ENCODE peak calls at places on chromosome 21, in nine cellular contexts. C, X, M, U, Y, H, A, Q and V are unnamed samples.

GRCh38 chr21:45471229-45472052 is 66.5 kb downstream of the COL18A1 start:
- DNase-seq in C (no peak), X (no peak), M (peak; percentile 45), U (no peak), Y (peak; percentile 57), H (no peak), A (peak; percentile 44), Q (peak; percentile 74), V (no peak)

GRCh38 chr21:22516230-22516629 is 1518.0 kb downstream of the NCAM2 start:
- DNase-seq in C (no peak), X (no peak), M (no peak), U (no peak), Y (no peak), H (no peak), A (no peak), Q (no peak), V (no peak)

GRCh38 chr21:43909736-43910455 is 44.9 kb downstream of the AGPAT3 start:
- DNase-seq in C (peak; percentile 58), X (no peak), M (no peak), U (no peak), Y (no peak), H (no peak), A (no peak), Q (no peak), V (no peak)

GRCh38 chr21:27636671-27637070 is 669.8 kb upstream of the ADAMTS5 start:
- DNase-seq in C (no peak), X (no peak), M (no peak), U (no peak), Y (no peak), H (no peak), A (no peak), Q (no peak), V (no peak)

GRCh38 chr21:37507716-37508115 is 141.1 kb downstream of the DYRK1A start:
- DNase-seq in C (no peak), X (no peak), M (no peak), U (peak; percentile 44), Y (no peak), H (no peak), A (no peak), Q (no peak), V (no peak)

GRCh38 chr21:44615881-44616590 is 4.2 kb downstream of the KRTAP10-8 start:
- DNase-seq in C (no peak), X (no peak), M (no peak), U (no peak), Y (no peak), H (no peak), A (no peak), Q (no peak), V (no peak)

GRCh38 chr21:14285147-14285546 is 69.2 kb downstream of the RBM11 start:
- DNase-seq in C (no peak), X (no peak), M (no peak), U (no peak), Y (no peak), H (no peak), A (no peak), Q (no peak), V (no peak)

GRCh38 chr21:45257673-45258341 is 29.9 kb downstream of the POFUT2 start:
- DNase-seq in C (no peak), X (no peak), M (no peak), U (peak; percentile 28), Y (no peak), H (peak; percentile 81), A (no peak), Q (no peak), V (no peak)

GRCh38 chr21:36113647-36114428 is 21.0 kb upstream of the CBR3 start:
- DNase-seq in C (peak; percentile 52), X (no peak), M (no peak), U (no peak), Y (no peak), H (no peak), A (peak; percentile 43), Q (no peak), V (peak; percentile 37)

GRCh38 chr21:39116761-39117425 is 66.4 kb downstream of the PSMG1 start:
- DNase-seq in C (no peak), X (no peak), M (no peak), U (no peak), Y (no peak), H (peak; percentile 72), A (no peak), Q (no peak), V (no peak)

GRCh38 chr21:46442938-46443337 is 15.8 kb upstream of the DIP2A start:
- DNase-seq in C (no peak), X (no peak), M (no peak), U (no peak), Y (no peak), H (no peak), A (no peak), Q (no peak), V (no peak)

GRCh38 chr21:15820857-15821256 is 91.1 kb downstream of the USP25 start:
- DNase-seq in C (no peak), X (no peak), M (no peak), U (no peak), Y (no peak), H (no peak), A (no peak), Q (no peak), V (no peak)

GRCh38 chr21:46063734-46064680 is 33.9 kb upstream of the COL6A2 start:
- DNase-seq in C (no peak), X (no peak), M (no peak), U (no peak), Y (no peak), H (peak; percentile 82), A (no peak), Q (no peak), V (no peak)

GRCh38 chr21:43986544-43987451 is 25.3 kb upstream of the TRAPPC10 start:
- DNase-seq in C (no peak), X (no peak), M (no peak), U (no peak), Y (no peak), H (no peak), A (no peak), Q (no peak), V (no peak)

GRCh38 chr21:41442496-41443186 is 16.6 kb downstream of the MX1 start:
- DNase-seq in C (no peak), X (no peak), M (no peak), U (no peak), Y (no peak), H (no peak), A (no peak), Q (no peak), V (no peak)

GRCh38 chr21:41170442-41170841 is 2.5 kb downstream of the BACE2 start:
- DNase-seq in C (no peak), X (no peak), M (peak; percentile 31), U (peak; percentile 59), Y (peak; percentile 18), H (peak; percentile 86), A (peak; percentile 62), Q (no peak), V (no peak)

GRCh38 chr21:14591882-14592281 is 45.8 kb upstream of the SAMSN1 start:
- DNase-seq in C (no peak), X (no peak), M (no peak), U (no peak), Y (peak; percentile 58), H (no peak), A (no peak), Q (no peak), V (no peak)

GRCh38 chr21:43893536-43894205 is 28.6 kb downstream of the AGPAT3 start:
- DNase-seq in C (no peak), X (no peak), M (no peak), U (peak; percentile 70), Y (no peak), H (no peak), A (no peak), Q (no peak), V (no peak)

GRCh38 chr21:35779690-35780570 is 280.4 kb downstream of the SETD4 start:
- DNase-seq in C (no peak), X (no peak), M (no peak), U (no peak), Y (no peak), H (no peak), A (no peak), Q (peak; percentile 38), V (no peak)